ENCODE peak calls at places on chromosomes 5 and 9, in seven cellular contexts. One of them, this sample, is unnamed.

GRCh38 chr9:134179595-134179917 is 15.2 kb upstream of the RNU6ATAC start:
- DNase-seq in IMR-90: no peak
- DNase-seq in osteoblast: peak; percentile 73
- DNase-seq in prostate gland: no peak
- DNase-seq in brain microvascular endothelial cell: no peak
- DNase-seq in MM.1S: no peak
- DNase-seq in dorsolateral prefrontal cortex: no peak
- DNase-seq in this sample: no peak

GRCh38 chr5:140785905-140786686 is at the start of gene PCDHA1:
- DNase-seq in IMR-90: no peak
- DNase-seq in osteoblast: no peak
- DNase-seq in prostate gland: no peak
- DNase-seq in brain microvascular endothelial cell: no peak
- DNase-seq in MM.1S: no peak
- DNase-seq in dorsolateral prefrontal cortex: no peak
- DNase-seq in this sample: no peak

GRCh38 chr5:142821733-142822487 is 51.7 kb downstream of the ARHGAP26 start:
- DNase-seq in IMR-90: peak; percentile 93
- DNase-seq in osteoblast: no peak
- DNase-seq in prostate gland: no peak
- DNase-seq in brain microvascular endothelial cell: peak; percentile 79
- DNase-seq in MM.1S: no peak
- DNase-seq in dorsolateral prefrontal cortex: no peak
- DNase-seq in this sample: peak; percentile 63

GRCh38 chr5:96572864-96573512 is 89.2 kb upstream of the CAST start:
- DNase-seq in IMR-90: peak; percentile 99
- DNase-seq in osteoblast: peak; percentile 94
- DNase-seq in prostate gland: no peak
- DNase-seq in brain microvascular endothelial cell: peak; percentile 96
- DNase-seq in MM.1S: no peak
- DNase-seq in dorsolateral prefrontal cortex: no peak
- DNase-seq in this sample: peak; percentile 93

GRCh38 chr5:125510651-125511050 is 764.2 kb upstream of the ZNF608 start:
- DNase-seq in IMR-90: no peak
- DNase-seq in osteoblast: no peak
- DNase-seq in prostate gland: no peak
- DNase-seq in brain microvascular endothelial cell: no peak
- DNase-seq in MM.1S: no peak
- DNase-seq in dorsolateral prefrontal cortex: no peak
- DNase-seq in this sample: no peak

GRCh38 chr9:93391898-93392297 is 59.6 kb upstream of the FAM120A start:
- DNase-seq in IMR-90: no peak
- DNase-seq in osteoblast: no peak
- DNase-seq in prostate gland: no peak
- DNase-seq in brain microvascular endothelial cell: no peak
- DNase-seq in MM.1S: no peak
- DNase-seq in dorsolateral prefrontal cortex: no peak
- DNase-seq in this sample: no peak

GRCh38 chr5:142811840-142812557 is 41.8 kb downstream of the ARHGAP26 start:
- DNase-seq in IMR-90: no peak
- DNase-seq in osteoblast: peak; percentile 58
- DNase-seq in prostate gland: no peak
- DNase-seq in brain microvascular endothelial cell: no peak
- DNase-seq in MM.1S: no peak
- DNase-seq in dorsolateral prefrontal cortex: no peak
- DNase-seq in this sample: no peak

GRCh38 chr5:179326176-179326997 is 18.9 kb downstream of the ADAMTS2 start:
- DNase-seq in IMR-90: peak; percentile 58
- DNase-seq in osteoblast: peak; percentile 87
- DNase-seq in prostate gland: no peak
- DNase-seq in brain microvascular endothelial cell: no peak
- DNase-seq in MM.1S: no peak
- DNase-seq in dorsolateral prefrontal cortex: peak; percentile 8
- DNase-seq in this sample: no peak

GRCh38 chr9:36136277-36136893 is at the start of gene GLIPR2:
- DNase-seq in IMR-90: peak; percentile 65
- DNase-seq in osteoblast: peak; percentile 99
- DNase-seq in prostate gland: peak; percentile 77
- DNase-seq in brain microvascular endothelial cell: peak; percentile 33
- DNase-seq in MM.1S: peak; percentile 84
- DNase-seq in dorsolateral prefrontal cortex: peak; percentile 77
- DNase-seq in this sample: no peak

GRCh38 chr5:3622961-3623360 is 27.3 kb downstream of the IRX1 start:
- DNase-seq in IMR-90: no peak
- DNase-seq in osteoblast: no peak
- DNase-seq in prostate gland: no peak
- DNase-seq in brain microvascular endothelial cell: no peak
- DNase-seq in MM.1S: no peak
- DNase-seq in dorsolateral prefrontal cortex: no peak
- DNase-seq in this sample: no peak

GRCh38 chr5:143453722-143454121 is 50.2 kb upstream of the NR3C1 start:
- DNase-seq in IMR-90: no peak
- DNase-seq in osteoblast: no peak
- DNase-seq in prostate gland: no peak
- DNase-seq in brain microvascular endothelial cell: no peak
- DNase-seq in MM.1S: no peak
- DNase-seq in dorsolateral prefrontal cortex: no peak
- DNase-seq in this sample: no peak

GRCh38 chr5:96015709-96016108 is 54.1 kb upstream of the ELL2 start:
- DNase-seq in IMR-90: no peak
- DNase-seq in osteoblast: no peak
- DNase-seq in prostate gland: no peak
- DNase-seq in brain microvascular endothelial cell: no peak
- DNase-seq in MM.1S: no peak
- DNase-seq in dorsolateral prefrontal cortex: no peak
- DNase-seq in this sample: no peak

GRCh38 chr9:69121155-69122085 is 52.7 kb upstream of the TJP2 start:
- DNase-seq in IMR-90: peak; percentile 31
- DNase-seq in osteoblast: peak; percentile 89
- DNase-seq in prostate gland: peak; percentile 72
- DNase-seq in brain microvascular endothelial cell: peak; percentile 7
- DNase-seq in MM.1S: peak; percentile 42
- DNase-seq in dorsolateral prefrontal cortex: peak; percentile 55
- DNase-seq in this sample: no peak

GRCh38 chr5:99010294-99010693 is 81.5 kb upstream of the CHD1 start:
- DNase-seq in IMR-90: no peak
- DNase-seq in osteoblast: no peak
- DNase-seq in prostate gland: no peak
- DNase-seq in brain microvascular endothelial cell: no peak
- DNase-seq in MM.1S: no peak
- DNase-seq in dorsolateral prefrontal cortex: no peak
- DNase-seq in this sample: no peak

GRCh38 chr9:113484258-113484730 is 20.8 kb downstream of the RGS3 start:
- DNase-seq in IMR-90: peak; percentile 28
- DNase-seq in osteoblast: no peak
- DNase-seq in prostate gland: peak; percentile 48
- DNase-seq in brain microvascular endothelial cell: peak; percentile 11
- DNase-seq in MM.1S: no peak
- DNase-seq in dorsolateral prefrontal cortex: no peak
- DNase-seq in this sample: no peak

GRCh38 chr5:83925321-83925877 is 204.7 kb upstream of the HAPLN1 start:
- DNase-seq in IMR-90: peak; percentile 88
- DNase-seq in osteoblast: peak; percentile 4
- DNase-seq in prostate gland: no peak
- DNase-seq in brain microvascular endothelial cell: peak; percentile 79
- DNase-seq in MM.1S: no peak
- DNase-seq in dorsolateral prefrontal cortex: no peak
- DNase-seq in this sample: no peak

GRCh38 chr5:115325291-115326019 is 29.0 kb upstream of the CCDC112 start:
- DNase-seq in IMR-90: no peak
- DNase-seq in osteoblast: no peak
- DNase-seq in prostate gland: no peak
- DNase-seq in brain microvascular endothelial cell: no peak
- DNase-seq in MM.1S: no peak
- DNase-seq in dorsolateral prefrontal cortex: no peak
- DNase-seq in this sample: no peak

GRCh38 chr9:16133556-16134227 is 580.8 kb downstream of the CCDC171 start:
- DNase-seq in IMR-90: peak; percentile 48
- DNase-seq in osteoblast: peak; percentile 78
- DNase-seq in prostate gland: peak; percentile 9
- DNase-seq in brain microvascular endothelial cell: peak; percentile 78
- DNase-seq in MM.1S: peak; percentile 25
- DNase-seq in dorsolateral prefrontal cortex: no peak
- DNase-seq in this sample: peak; percentile 43

GRCh38 chr5:54525226-54525625 is 7.7 kb downstream of the SNX18 start:
- DNase-seq in IMR-90: no peak
- DNase-seq in osteoblast: no peak
- DNase-seq in prostate gland: no peak
- DNase-seq in brain microvascular endothelial cell: no peak
- DNase-seq in MM.1S: no peak
- DNase-seq in dorsolateral prefrontal cortex: no peak
- DNase-seq in this sample: no peak

GRCh38 chr9:734831-735511 is 106.5 kb upstream of the DMRT1 start:
- DNase-seq in IMR-90: peak; percentile 97
- DNase-seq in osteoblast: peak; percentile 87
- DNase-seq in prostate gland: no peak
- DNase-seq in brain microvascular endothelial cell: peak; percentile 96
- DNase-seq in MM.1S: no peak
- DNase-seq in dorsolateral prefrontal cortex: peak; percentile 76
- DNase-seq in this sample: no peak

GRCh38 chr5:160655717-160656116 is 196.3 kb downstream of the ATP10B start:
- DNase-seq in IMR-90: no peak
- DNase-seq in osteoblast: no peak
- DNase-seq in prostate gland: no peak
- DNase-seq in brain microvascular endothelial cell: no peak
- DNase-seq in MM.1S: no peak
- DNase-seq in dorsolateral prefrontal cortex: no peak
- DNase-seq in this sample: no peak
- H3K27ac ChIP-seq in IMR-90: no peak overlapping the region
- H3K27ac ChIP-seq in osteoblast: no peak overlapping the region
- H3K27ac ChIP-seq in prostate gland: no peak overlapping the region
- H3K27ac ChIP-seq in brain microvascular endothelial cell: no peak overlapping the region
- H3K27ac ChIP-seq in MM.1S: no peak overlapping the region
- H3K27ac ChIP-seq in dorsolateral prefrontal cortex: no peak overlapping the region
- H3K27ac ChIP-seq in this sample: no peak overlapping the region

DNA sequence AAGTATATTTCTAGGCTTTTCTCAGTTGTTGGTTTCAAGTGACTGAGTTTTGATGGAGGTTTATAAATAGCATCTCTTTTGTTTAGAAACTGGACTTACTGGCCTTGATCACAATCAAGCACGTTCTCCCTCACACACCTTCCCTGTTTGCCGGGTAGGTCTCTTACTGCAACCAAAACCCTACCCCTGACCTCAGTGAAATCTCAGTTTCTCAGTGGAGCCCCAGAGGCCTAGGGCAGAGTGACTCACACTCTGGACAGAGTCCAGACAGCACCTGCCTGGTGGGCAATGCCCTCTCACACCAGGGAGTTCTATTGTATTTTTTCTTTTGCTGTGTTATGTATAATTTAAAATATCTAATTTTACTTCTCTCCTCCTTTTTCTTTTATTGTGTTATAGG is 48.4 kb upstream of the EPB41L4B start:
- DNase-seq in IMR-90: no peak
- DNase-seq in osteoblast: no peak
- DNase-seq in prostate gland: no peak
- DNase-seq in brain microvascular endothelial cell: no peak
- DNase-seq in MM.1S: peak; percentile 81
- DNase-seq in dorsolateral prefrontal cortex: no peak
- DNase-seq in this sample: no peak
- H3K27ac ChIP-seq in IMR-90: no peak overlapping the region
- H3K27ac ChIP-seq in osteoblast: no peak overlapping the region
- H3K27ac ChIP-seq in prostate gland: no peak overlapping the region
- H3K27ac ChIP-seq in brain microvascular endothelial cell: no peak overlapping the region
- H3K27ac ChIP-seq in MM.1S: peak overlapping the region; percentile 15
- H3K27ac ChIP-seq in dorsolateral prefrontal cortex: no peak overlapping the region
- H3K27ac ChIP-seq in this sample: no peak overlapping the region

GRCh38 chr9:23665051-23665450 is 161.0 kb downstream of the ELAVL2 start:
- DNase-seq in IMR-90: no peak
- DNase-seq in osteoblast: no peak
- DNase-seq in prostate gland: no peak
- DNase-seq in brain microvascular endothelial cell: no peak
- DNase-seq in MM.1S: no peak
- DNase-seq in dorsolateral prefrontal cortex: no peak
- DNase-seq in this sample: no peak
- H3K27ac ChIP-seq in IMR-90: no peak overlapping the region
- H3K27ac ChIP-seq in osteoblast: no peak overlapping the region
- H3K27ac ChIP-seq in prostate gland: no peak overlapping the region
- H3K27ac ChIP-seq in brain microvascular endothelial cell: no peak overlapping the region
- H3K27ac ChIP-seq in MM.1S: no peak overlapping the region
- H3K27ac ChIP-seq in dorsolateral prefrontal cortex: no peak overlapping the region
- H3K27ac ChIP-seq in this sample: no peak overlapping the region

GRCh38 chr5:167720676-167721260 is 570.7 kb upstream of the WWC1 start:
- DNase-seq in IMR-90: peak; percentile 83
- DNase-seq in osteoblast: no peak
- DNase-seq in prostate gland: no peak
- DNase-seq in brain microvascular endothelial cell: peak; percentile 20
- DNase-seq in MM.1S: no peak
- DNase-seq in dorsolateral prefrontal cortex: no peak
- DNase-seq in this sample: no peak

GRCh38 chr5:167720201-167720600 is 571.2 kb upstream of the WWC1 start:
- DNase-seq in IMR-90: peak; percentile 35
- DNase-seq in osteoblast: peak; percentile 47
- DNase-seq in prostate gland: no peak
- DNase-seq in brain microvascular endothelial cell: no peak
- DNase-seq in MM.1S: no peak
- DNase-seq in dorsolateral prefrontal cortex: no peak
- DNase-seq in this sample: no peak

GRCh38 chr5:167713186-167713585 is 578.3 kb upstream of the WWC1 start:
- DNase-seq in IMR-90: no peak
- DNase-seq in osteoblast: peak; percentile 71
- DNase-seq in prostate gland: no peak
- DNase-seq in brain microvascular endothelial cell: no peak
- DNase-seq in MM.1S: no peak
- DNase-seq in dorsolateral prefrontal cortex: no peak
- DNase-seq in this sample: no peak

GRCh38 chr5:167721926-167722440 is 569.5 kb upstream of the WWC1 start:
- DNase-seq in IMR-90: no peak
- DNase-seq in osteoblast: peak; percentile 56
- DNase-seq in prostate gland: no peak
- DNase-seq in brain microvascular endothelial cell: no peak
- DNase-seq in MM.1S: no peak
- DNase-seq in dorsolateral prefrontal cortex: no peak
- DNase-seq in this sample: no peak

GRCh38 chr5:167716376-167716775 is 575.1 kb upstream of the WWC1 start:
- DNase-seq in IMR-90: peak; percentile 77
- DNase-seq in osteoblast: no peak
- DNase-seq in prostate gland: no peak
- DNase-seq in brain microvascular endothelial cell: no peak
- DNase-seq in MM.1S: no peak
- DNase-seq in dorsolateral prefrontal cortex: no peak
- DNase-seq in this sample: no peak
- H3K27ac ChIP-seq in IMR-90: peak overlapping the region; percentile 30
- H3K27ac ChIP-seq in osteoblast: no peak overlapping the region
- H3K27ac ChIP-seq in prostate gland: no peak overlapping the region
- H3K27ac ChIP-seq in brain microvascular endothelial cell: no peak overlapping the region
- H3K27ac ChIP-seq in MM.1S: no peak overlapping the region
- H3K27ac ChIP-seq in dorsolateral prefrontal cortex: no peak overlapping the region
- H3K27ac ChIP-seq in this sample: no peak overlapping the region